ENCODE peak calls at places on chromosomes 6 and 20, in nine cellular contexts. S is left lung, O is lower leg skin, M is omental fat pad, W is PC-3, N is mammary epithelial cell, A is progenitor cell of endocrine pancreas, X is heart right ventricle, F is B cell. J is an unnamed sample.

GRCh38 chr20:35145141-35145564 is 2.0 kb downstream of the EDEM2 start:
- DNase-seq in A (no peak), W (peak; percentile 80), M (no peak), O (peak; percentile 20), N (peak; percentile 53), X (no peak), S (no peak), F (peak; percentile 56), J (no peak)

GRCh38 chr6:42281570-42281969 is 63.9 kb upstream of the MRPS10 start:
- DNase-seq in S (no peak), W (no peak), X (no peak), N (no peak), F (no peak), M (no peak), O (peak; percentile 83), A (no peak), J (no peak)

GRCh38 chr20:39019805-39020325 is 57.7 kb downstream of the DHX35 start:
- DNase-seq in N (peak; percentile 5), O (no peak), A (no peak), F (no peak), W (peak; percentile 25), X (no peak), S (no peak), M (no peak), J (no peak)

GRCh38 chr6:28544211-28544610 is 18.5 kb downstream of the GPX5 start:
- DNase-seq in S (no peak), X (no peak), F (no peak), O (no peak), M (no peak), W (no peak), N (no peak), A (no peak), J (no peak)

GRCh38 chr6:163728442-163729126 is 314.1 kb downstream of the QKI start:
- DNase-seq in W (no peak), M (no peak), O (peak; percentile 59), S (no peak), F (no peak), X (no peak), A (no peak), N (no peak), J (no peak)

GRCh38 chr6:135909737-135910387 is 58.4 kb downstream of the PDE7B start:
- DNase-seq in W (peak; percentile 74), X (peak; percentile 38), M (no peak), S (no peak), O (no peak), N (peak; percentile 54), A (peak; percentile 19), F (peak; percentile 77), J (peak; percentile 14)

GRCh38 chr6:14454467-14454763 is 336.8 kb downstream of the CD83 start:
- DNase-seq in X (no peak), N (no peak), W (no peak), F (no peak), S (no peak), M (no peak), A (no peak), O (no peak), J (no peak)

GRCh38 chr6:165487347-165487746 is 175.7 kb downstream of the PDE10A start:
- DNase-seq in N (no peak), A (no peak), F (no peak), M (no peak), O (no peak), W (no peak), S (no peak), X (no peak), J (no peak)

DNA sequence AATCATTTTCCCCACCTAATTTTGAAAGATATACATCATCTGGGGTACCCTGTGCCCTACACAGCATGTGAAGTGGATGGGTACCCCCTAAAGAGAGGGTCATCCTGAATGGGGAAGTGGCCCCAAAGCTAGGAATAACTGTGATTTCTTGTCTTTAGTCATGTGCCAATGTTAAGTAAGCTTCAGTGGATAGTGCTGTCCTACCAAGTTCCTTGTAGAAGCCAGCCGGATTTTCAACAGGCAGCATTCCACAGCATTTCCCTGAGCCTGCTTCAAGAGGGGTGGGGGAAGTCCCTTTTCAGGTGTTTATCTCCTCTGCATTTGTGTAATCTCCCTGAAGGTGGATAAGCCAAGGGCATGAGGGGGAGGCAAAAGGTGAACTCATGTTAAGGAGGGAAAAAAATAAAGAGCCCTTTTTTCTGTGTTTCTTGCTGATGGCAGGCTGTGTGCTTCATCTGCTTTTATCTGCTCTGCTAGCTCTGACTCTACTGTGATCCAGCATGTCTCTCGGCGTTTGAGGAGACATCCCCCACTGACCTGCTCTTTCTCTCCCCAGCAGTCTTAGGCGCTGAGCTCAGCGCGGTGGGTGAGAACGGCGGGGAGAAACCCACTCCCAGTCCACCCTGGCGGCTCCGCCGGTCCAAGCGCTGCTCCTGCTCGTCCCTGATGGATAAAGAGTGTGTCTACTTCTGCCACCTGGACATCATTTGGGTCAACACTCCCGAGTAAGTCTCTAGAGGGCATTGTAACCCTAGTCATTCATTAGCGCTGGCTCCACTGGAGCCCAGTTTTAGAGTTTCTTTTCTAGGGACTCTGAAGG is 1.8 kb downstream of the EDN1 start:
- DNase-seq in N (peak; percentile 44), F (no peak), O (no peak), X (no peak), S (peak; percentile 70), A (no peak), M (no peak), W (peak; percentile 50), J (no peak)
- TF ChIP-seq CTCF in N (peak; percentile 56), F (no peak), O (no peak), X (peak; percentile 37), S (no peak), A (peak; percentile 26), M (no peak), W (peak; percentile 50), J (no peak)

GRCh38 chr6:151391471-151392428 is at the start of gene ZBTB2:
- DNase-seq in O (peak; percentile 93), N (peak; percentile 58), A (peak; percentile 59), F (peak; percentile 81), W (peak; percentile 70), X (peak; percentile 71), S (peak; percentile 90), M (peak; percentile 32), J (peak; percentile 49)

GRCh38 chr6:151388997-151389639 is 2.2 kb downstream of the ZBTB2 start:
- DNase-seq in F (no peak), A (no peak), W (no peak), X (no peak), O (no peak), M (no peak), N (no peak), S (no peak), J (no peak)

GRCh38 chr6:151391021-151391470 is 313 bp downstream of the ZBTB2 start:
- DNase-seq in A (peak; percentile 71), M (peak; percentile 35), S (peak; percentile 93), O (peak; percentile 95), F (peak; percentile 89), W (no peak), X (peak; percentile 87), N (no peak), J (peak; percentile 78)

GRCh38 chr6:151390276-151391020 is 911 bp downstream of the ZBTB2 start:
- DNase-seq in X (peak; percentile 97), N (peak; percentile 100), M (peak; percentile 76), O (peak; percentile 99), W (peak; percentile 97), S (peak; percentile 99), F (peak; percentile 100), A (peak; percentile 96), J (peak; percentile 94)

GRCh38 chr6:151389640-151390275 is 1.6 kb downstream of the ZBTB2 start:
- DNase-seq in M (peak; percentile 35), A (no peak), F (no peak), N (peak; percentile 78), O (peak; percentile 94), X (peak; percentile 80), W (peak; percentile 58), S (no peak), J (peak; percentile 49)
- TF ChIP-seq CTCF in M (no peak), A (no peak), F (no peak), N (no peak), O (no peak), X (no peak), W (no peak), S (no peak), J (no peak)

GRCh38 chr6:133241901-133242760 is 974 bp downstream of the EYA4 start:
- DNase-seq in N (peak; percentile 35), M (no peak), X (peak; percentile 4), S (peak; percentile 77), F (no peak), A (peak; percentile 20), O (no peak), W (no peak), J (peak; percentile 26)

GRCh38 chr6:133242761-133243590 is 1.8 kb downstream of the EYA4 start:
- DNase-seq in A (peak; percentile 12), M (no peak), O (no peak), W (no peak), N (no peak), F (no peak), X (peak; percentile 6), S (peak; percentile 39), J (peak; percentile 17)

GRCh38 chr6:133241088-133241900 is at the start of gene EYA4:
- DNase-seq in S (peak; percentile 56), N (peak; percentile 19), F (no peak), M (no peak), W (peak; percentile 62), O (no peak), A (peak; percentile 17), X (peak; percentile 27), J (peak; percentile 29)

GRCh38 chr6:133243723-133244122 is 2.6 kb downstream of the EYA4 start:
- DNase-seq in W (no peak), N (no peak), A (no peak), F (no peak), M (no peak), X (no peak), S (no peak), O (no peak), J (no peak)

DNA sequence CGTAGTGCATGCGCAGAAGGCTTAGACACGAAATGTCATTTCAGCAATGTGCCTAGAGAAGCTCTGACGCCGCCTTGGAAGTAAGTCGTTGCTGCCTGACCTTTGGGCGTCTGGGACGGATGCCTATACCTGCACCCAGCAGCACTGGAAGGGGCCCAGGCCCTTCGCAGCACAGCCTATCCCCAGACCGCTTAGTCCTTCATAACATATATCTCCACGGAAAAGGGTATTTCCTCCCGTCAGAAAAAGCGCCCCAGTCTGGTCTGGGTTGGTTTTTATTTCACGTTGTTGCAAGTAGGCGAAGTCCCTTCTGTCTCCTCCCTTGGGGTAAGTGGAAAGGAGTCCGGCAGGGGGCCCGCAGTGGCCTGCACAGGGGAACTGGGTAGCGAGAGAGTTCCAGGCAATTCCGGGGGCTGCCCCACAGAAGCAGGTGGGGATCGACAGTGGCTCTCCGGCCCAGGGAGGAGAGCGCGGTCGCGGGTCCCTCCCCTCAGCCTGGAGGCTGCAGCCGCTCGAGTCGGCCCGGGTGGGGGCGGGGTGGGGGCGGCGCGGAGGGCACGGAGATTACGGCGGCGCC is 558 bp upstream of the EYA4 start:
- DNase-seq in N (no peak), W (peak; percentile 55), O (no peak), F (no peak), X (peak; percentile 25), M (no peak), S (peak; percentile 65), A (peak; percentile 26), J (peak; percentile 28)
- TF ChIP-seq CTCF in N (no peak), W (peak; percentile 34), O (no peak), F (no peak), X (peak; percentile 7), M (no peak), S (no peak), A (peak; percentile 35), J (peak; percentile 42)

DNA sequence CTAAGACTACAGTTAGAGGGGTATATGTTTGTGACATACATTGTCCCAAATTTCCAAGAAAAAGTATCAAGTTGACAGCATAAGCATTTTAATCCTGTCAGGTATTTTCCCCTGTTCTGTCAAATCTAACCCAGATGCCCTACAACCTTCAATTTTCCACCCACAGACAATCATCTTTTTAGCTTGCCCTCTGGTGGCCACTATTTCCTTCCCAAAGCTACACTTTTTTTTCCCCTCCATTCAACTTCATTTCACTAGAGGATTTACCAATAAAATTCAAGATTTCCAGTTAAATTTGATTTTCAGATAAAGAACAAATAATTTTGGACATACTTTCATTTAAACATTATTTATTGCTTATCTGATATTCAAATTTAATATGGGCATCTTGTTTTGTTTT is 286.6 kb downstream of the TENT5A start:
- DNase-seq in F (no peak), O (no peak), M (no peak), A (no peak), S (no peak), X (no peak), N (peak; percentile 4), W (peak; percentile 49), J (no peak)
- TF ChIP-seq CTCF in F (no peak), O (no peak), M (no peak), A (peak; percentile 66), S (peak; percentile 23), X (peak; percentile 43), N (peak; percentile 61), W (peak; percentile 66), J (peak; percentile 75)